ENCODE peak calls at places on chromosomes 1 and 21, in eight cellular contexts. K is CD8-positive, alpha-beta T cell; M is endothelial cell of umbilical vein; I is neural progenitor cell; U is thoracic aorta; J is bronchial epithelial cell; P is transverse colon; O is skeletal muscle cell. G is an unnamed sample.
A peak's percentile ranks its signal among the peaks of the same experiment; 100 is the strongest.

GRCh38 chr1:34929497-34929852 is at the start of gene DLGAP3:
- DNase-seq in K (no peak), M (no peak), I (peak; percentile 83), U (no peak), J (no peak), P (no peak), O (no peak), G (no peak)

GRCh38 chr1:6512245-6512907 is 20.9 kb upstream of the PLEKHG5 start:
- DNase-seq in K (no peak), M (no peak), I (no peak), U (no peak), J (no peak), P (no peak), O (no peak), G (no peak)

GRCh38 chr1:26083246-26083645 is 15.8 kb upstream of the TRIM63 start:
- DNase-seq in K (no peak), M (no peak), I (no peak), U (no peak), J (no peak), P (no peak), O (no peak), G (no peak)

GRCh38 chr1:179016694-179017382 is 8.9 kb upstream of the FAM20B start:
- DNase-seq in K (no peak), M (peak; percentile 45), I (no peak), U (peak; percentile 59), J (peak; percentile 92), P (peak; percentile 97), O (peak; percentile 89), G (no peak)

GRCh38 chr1:229347528-229347927 is 4.7 kb upstream of the CCSAP start:
- DNase-seq in K (no peak), M (no peak), I (no peak), U (no peak), J (no peak), P (no peak), O (no peak), G (no peak)

GRCh38 chr1:21703318-21703963 is 34.3 kb upstream of the RAP1GAP start:
- DNase-seq in K (no peak), M (peak; percentile 72), I (peak; percentile 35), U (no peak), J (peak; percentile 38), P (no peak), O (peak; percentile 46), G (peak; percentile 32)

GRCh38 chr1:35533596-35533995 is 23.6 kb downstream of the KIAA0319L start:
- DNase-seq in K (no peak), M (no peak), I (no peak), U (no peak), J (no peak), P (no peak), O (no peak), G (no peak)

GRCh38 chr1:150168960-150169565 is 19.3 kb downstream of the PLEKHO1 start:
- DNase-seq in K (no peak), M (peak; percentile 64), I (peak; percentile 73), U (no peak), J (peak; percentile 37), P (peak; percentile 74), O (no peak), G (no peak)

GRCh38 chr1:209911746-209912145 is 26.3 kb upstream of the SYT14 start:
- DNase-seq in K (no peak), M (no peak), I (no peak), U (no peak), J (no peak), P (no peak), O (no peak), G (no peak)

GRCh38 chr1:57277681-57278080 is 146.2 kb downstream of the DAB1 start:
- DNase-seq in K (no peak), M (no peak), I (no peak), U (no peak), J (peak; percentile 67), P (no peak), O (no peak), G (no peak)

GRCh38 chr1:223405507-223405906 is 12.3 kb downstream of the CCDC185 start:
- DNase-seq in K (no peak), M (no peak), I (no peak), U (no peak), J (no peak), P (no peak), O (no peak), G (no peak)

GRCh38 chr1:198913667-198914066 is 274.8 kb downstream of the PTPRC start:
- DNase-seq in K (no peak), M (peak; percentile 48), I (no peak), U (no peak), J (no peak), P (no peak), O (peak; percentile 63), G (no peak)

GRCh38 chr1:37628026-37628556 is 6.6 kb downstream of the RSPO1 start:
- DNase-seq in K (no peak), M (no peak), I (no peak), U (no peak), J (no peak), P (no peak), O (no peak), G (no peak)

GRCh38 chr1:212463565-212464270 is 31.0 kb downstream of the NENF start:
- DNase-seq in K (no peak), M (no peak), I (no peak), U (no peak), J (no peak), P (no peak), O (no peak), G (no peak)

GRCh38 chr1:240394353-240394752 is 217.6 kb downstream of the GREM2 start:
- DNase-seq in K (no peak), M (no peak), I (no peak), U (no peak), J (no peak), P (no peak), O (no peak), G (no peak)

GRCh38 chr1:104671684-104672353 is 922.1 kb downstream of the AMY1C start:
- DNase-seq in K (no peak), M (no peak), I (no peak), U (no peak), J (no peak), P (no peak), O (no peak), G (no peak)
- H3K4me3 ChIP-seq in K (no peak overlapping the region), M (no peak overlapping the region), I (no peak overlapping the region), U (no peak overlapping the region), J (no peak overlapping the region), P (no peak overlapping the region), O (no peak overlapping the region), G (no peak overlapping the region)

DNA sequence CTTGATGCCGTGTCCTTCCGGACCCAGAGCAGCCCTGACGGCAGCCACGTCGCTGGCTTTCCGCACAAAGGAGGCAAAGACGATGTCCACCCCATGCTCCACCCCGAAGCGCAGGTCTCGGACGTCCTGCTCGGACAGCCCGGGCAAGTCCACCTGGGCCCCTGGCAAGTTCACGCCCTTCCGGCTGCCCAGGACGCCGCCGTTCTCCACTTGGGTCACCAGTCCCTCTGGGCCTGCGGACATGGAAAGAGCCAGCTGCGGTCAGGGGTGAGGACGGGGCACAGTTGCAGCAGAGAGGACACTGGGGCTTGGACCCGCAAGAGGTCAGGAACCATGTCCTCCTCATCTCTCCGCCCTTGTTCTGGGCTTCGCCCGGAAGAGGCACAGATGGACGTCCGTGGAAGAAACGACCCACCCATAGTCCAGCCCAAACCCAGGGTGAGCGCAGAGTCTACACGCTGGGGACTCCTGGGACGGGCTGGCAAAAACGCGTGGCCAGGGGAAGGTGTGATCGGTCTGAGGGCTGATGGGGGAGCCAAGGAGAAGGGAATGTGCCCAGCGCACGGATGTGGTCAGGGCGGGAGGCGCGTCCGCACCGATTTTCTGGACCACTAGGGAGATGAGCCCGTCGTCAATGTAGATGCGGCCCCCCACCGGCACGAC is 6.6 kb downstream of the PKLR start:
- DNase-seq in K (no peak), M (no peak), I (peak; percentile 40), U (no peak), J (no peak), P (no peak), O (no peak), G (no peak)
- H3K4me3 ChIP-seq in K (no peak overlapping the region), M (no peak overlapping the region), I (peak overlapping the region; percentile 47), U (peak overlapping the region; percentile 45), J (peak overlapping the region; percentile 9), P (no peak overlapping the region), O (peak overlapping the region; percentile 5), G (no peak overlapping the region)

DNA sequence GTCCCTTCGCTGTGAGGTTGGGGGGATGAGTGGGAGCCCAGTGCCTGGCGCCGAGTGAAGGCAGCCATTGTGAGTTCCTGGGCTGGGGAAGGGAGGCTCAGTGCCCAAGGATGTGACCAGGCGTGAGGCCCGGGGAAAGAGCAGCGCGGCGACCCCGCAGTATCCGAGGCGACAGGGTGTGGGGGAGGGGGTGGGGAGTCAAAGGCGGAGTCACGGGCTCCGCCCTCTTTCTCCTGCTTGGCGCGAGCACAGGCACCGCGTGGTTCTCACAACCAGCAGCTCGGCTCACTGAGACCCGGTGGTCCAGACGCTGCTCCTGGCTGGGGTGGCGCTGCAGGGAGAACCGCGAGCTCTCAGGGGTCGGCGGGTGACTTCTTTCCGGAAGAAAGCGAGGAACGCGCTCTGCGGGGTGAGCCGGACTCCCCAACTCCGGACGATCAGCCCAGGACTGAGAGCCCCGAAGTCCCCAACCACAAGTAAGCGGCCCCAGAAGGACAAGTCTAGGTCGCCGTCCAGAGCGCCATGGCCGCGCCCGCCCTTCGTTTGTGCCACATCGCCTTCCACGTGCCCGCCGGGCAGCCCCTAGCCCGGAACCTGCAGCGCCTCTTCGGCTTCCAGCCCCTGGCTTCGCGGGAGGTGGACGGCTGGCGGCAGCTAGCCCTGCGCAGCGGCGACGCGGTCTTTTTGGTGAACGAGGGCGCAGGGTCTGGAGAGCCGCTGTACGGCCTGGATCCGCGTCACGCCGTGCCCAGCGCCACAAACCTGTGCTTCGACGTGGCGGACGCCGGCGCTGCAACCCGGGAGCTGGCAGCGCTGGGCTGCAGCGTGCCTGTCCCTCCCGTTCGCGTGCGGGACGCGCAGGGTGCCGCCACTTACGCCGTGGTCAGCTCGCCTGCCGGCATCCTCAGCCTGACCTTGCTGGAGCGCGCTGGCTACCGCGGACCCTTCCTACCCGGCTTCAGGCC is at the start of gene HPDL:
- DNase-seq in K (no peak), M (peak; percentile 53), I (peak; percentile 77), U (no peak), J (no peak), P (peak; percentile 80), O (no peak), G (no peak)
- H3K4me3 ChIP-seq in K (peak within 1 kb of the TSS; percentile 84), M (peak within 1 kb of the TSS; percentile 48), I (no peak within 1 kb of the TSS), U (peak within 1 kb of the TSS; percentile 78), J (peak within 1 kb of the TSS; percentile 44), P (peak within 1 kb of the TSS; percentile 23), O (peak within 1 kb of the TSS; percentile 49), G (no peak within 1 kb of the TSS)

GRCh38 chr21:46098303-46099141 is 610 bp downstream of the COL6A2 start:
- DNase-seq in K (no peak), M (no peak), I (peak; percentile 37), U (peak; percentile 0), J (no peak), P (peak; percentile 10), O (no peak), G (no peak)

GRCh38 chr21:46099476-46099875 is 1.6 kb downstream of the COL6A2 start:
- DNase-seq in K (no peak), M (no peak), I (peak; percentile 34), U (peak; percentile 3), J (no peak), P (peak; percentile 45), O (no peak), G (no peak)

GRCh38 chr21:46097826-46098286 is at the start of gene COL6A2:
- DNase-seq in K (peak; percentile 19), M (no peak), I (peak; percentile 84), U (peak; percentile 15), J (no peak), P (peak; percentile 52), O (no peak), G (no peak)

GRCh38 chr21:46100426-46100825 is 2.5 kb downstream of the COL6A2 start:
- DNase-seq in K (no peak), M (no peak), I (no peak), U (no peak), J (no peak), P (peak; percentile 6), O (no peak), G (no peak)

GRCh38 chr21:46100020-46100419 is 2.1 kb downstream of the COL6A2 start:
- DNase-seq in K (no peak), M (no peak), I (no peak), U (no peak), J (no peak), P (no peak), O (no peak), G (no peak)
- H3K4me3 ChIP-seq in K (no peak overlapping the region), M (no peak overlapping the region), I (no peak overlapping the region), U (peak overlapping the region; percentile 88), J (no peak overlapping the region), P (no peak overlapping the region), O (peak overlapping the region; percentile 57), G (no peak overlapping the region)